ENCODE peak calls at places on chromosome 10, in ten cellular contexts. H, X, A, O, B, Q, E, L, S and Y are unnamed samples.

GRCh38 chr10:26486304-26486703 is 48.2 kb downstream of the APBB1IP start:
- DNase-seq in H (peak), X (peak), A (no peak), O (no peak), B (peak), Q (no peak), E (no peak), L (no peak), S (no peak), Y (peak)

GRCh38 chr10:122287584-122287983 is 16.5 kb downstream of the BTBD16 start:
- DNase-seq in H (no peak), X (no peak), A (peak), O (no peak), B (no peak), Q (no peak), E (no peak), L (no peak), S (no peak), Y (no peak)

GRCh38 chr10:48577158-48577557 is 27.7 kb downstream of the ARHGAP22 start:
- DNase-seq in H (no peak), X (no peak), A (no peak), O (no peak), B (no peak), Q (no peak), E (no peak), L (no peak), S (no peak), Y (no peak)

GRCh38 chr10:123144697-123145541 is 3.0 kb upstream of the HMX2 start:
- DNase-seq in H (no peak), X (peak), A (no peak), O (no peak), B (no peak), Q (no peak), E (no peak), L (no peak), S (no peak), Y (no peak)

GRCh38 chr10:86756511-86757109 is at the start of gene BMPR1A:
- DNase-seq in H (peak), X (peak), A (peak), O (peak), B (peak), Q (no peak), E (no peak), L (peak), S (no peak), Y (no peak)

GRCh38 chr10:132965411-132966057 is 23.2 kb upstream of the CFAP46 start:
- DNase-seq in H (no peak), X (no peak), A (no peak), O (no peak), B (no peak), Q (no peak), E (no peak), L (no peak), S (peak), Y (no peak)

GRCh38 chr10:4519691-4520402 is 306.2 kb upstream of the AKR1E2 start:
- DNase-seq in H (peak), X (no peak), A (peak), O (no peak), B (peak), Q (no peak), E (no peak), L (no peak), S (no peak), Y (no peak)

GRCh38 chr10:92573091-92573797 is 649 bp downstream of the IDE start:
- DNase-seq in H (peak), X (peak), A (peak), O (peak), B (no peak), Q (peak), E (no peak), L (no peak), S (peak), Y (no peak)

GRCh38 chr10:103660364-103661197 is 167.1 kb downstream of the NEURL1 start:
- DNase-seq in H (no peak), X (no peak), A (peak), O (peak), B (no peak), Q (no peak), E (no peak), L (no peak), S (peak), Y (no peak)

GRCh38 chr10:59079386-59080226 is 96.8 kb upstream of the PHYHIPL start:
- DNase-seq in H (peak), X (peak), A (peak), O (no peak), B (peak), Q (no peak), E (peak), L (no peak), S (peak), Y (peak)

GRCh38 chr10:101223274-101224059 is 5.8 kb downstream of the LBX1 start:
- DNase-seq in H (no peak), X (no peak), A (no peak), O (no peak), B (no peak), Q (no peak), E (no peak), L (no peak), S (no peak), Y (no peak)

DNA sequence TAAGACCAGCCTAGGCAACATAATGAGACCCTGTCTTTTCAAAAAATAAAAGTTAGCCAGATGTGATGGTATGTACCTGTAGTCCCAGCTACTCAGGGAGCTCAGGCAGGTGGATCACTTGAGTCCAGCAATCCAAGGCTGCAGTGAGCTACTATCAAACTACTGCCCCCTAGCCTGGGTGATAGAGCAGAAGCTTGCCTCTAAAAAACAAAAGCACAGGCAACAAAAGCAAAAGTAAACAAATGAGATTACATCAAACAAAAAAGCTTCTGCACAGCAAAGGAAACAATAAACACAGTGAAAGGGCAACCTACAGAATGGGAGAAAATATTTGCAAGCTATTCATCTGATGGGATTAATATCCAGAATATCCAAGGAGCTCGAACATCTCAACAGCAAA is 65.4 kb downstream of the FANK1 start:
- DNase-seq in H (no peak), X (peak), A (no peak), O (no peak), B (no peak), Q (no peak), E (no peak), L (no peak), S (no peak), Y (no peak)
- TF ChIP-seq CTCF in H (no peak), X (peak), A (peak), O (no peak), B (no peak), Q (no peak), E (peak), L (no peak), S (no peak), Y (no peak)

GRCh38 chr10:11402392-11402791 is 209.1 kb downstream of the USP6NL start:
- DNase-seq in H (no peak), X (no peak), A (no peak), O (no peak), B (no peak), Q (no peak), E (no peak), L (no peak), S (no peak), Y (no peak)

GRCh38 chr10:11403116-11403515 is 208.3 kb downstream of the USP6NL start:
- DNase-seq in H (no peak), X (no peak), A (no peak), O (no peak), B (no peak), Q (peak), E (no peak), L (no peak), S (no peak), Y (no peak)

GRCh38 chr10:11397980-11398580 is 213.4 kb downstream of the USP6NL start:
- DNase-seq in H (no peak), X (no peak), A (peak), O (no peak), B (no peak), Q (no peak), E (no peak), L (no peak), S (no peak), Y (no peak)

GRCh38 chr10:11404931-11405330 is 206.5 kb downstream of the USP6NL start:
- DNase-seq in H (no peak), X (no peak), A (peak), O (no peak), B (no peak), Q (no peak), E (no peak), L (no peak), S (no peak), Y (no peak)

GRCh38 chr10:11401314-11402222 is 209.9 kb downstream of the USP6NL start:
- DNase-seq in H (no peak), X (no peak), A (no peak), O (no peak), B (no peak), Q (no peak), E (no peak), L (no peak), S (no peak), Y (no peak)
- H3K4me3 ChIP-seq in H (no peak), X (no peak), A (no peak), O (no peak), B (no peak), Q (no peak), E (no peak), L (no peak), S (no peak), Y (no peak)

GRCh38 chr10:934746-935406 is 3.4 kb upstream of the LARP4B start:
- DNase-seq in H (no peak), X (no peak), A (no peak), O (no peak), B (no peak), Q (no peak), E (no peak), L (no peak), S (no peak), Y (no peak)
- TF ChIP-seq CTCF in H (no peak), X (no peak), A (no peak), O (no peak), B (no peak), Q (no peak), E (no peak), L (no peak), S (no peak), Y (no peak)

DNA sequence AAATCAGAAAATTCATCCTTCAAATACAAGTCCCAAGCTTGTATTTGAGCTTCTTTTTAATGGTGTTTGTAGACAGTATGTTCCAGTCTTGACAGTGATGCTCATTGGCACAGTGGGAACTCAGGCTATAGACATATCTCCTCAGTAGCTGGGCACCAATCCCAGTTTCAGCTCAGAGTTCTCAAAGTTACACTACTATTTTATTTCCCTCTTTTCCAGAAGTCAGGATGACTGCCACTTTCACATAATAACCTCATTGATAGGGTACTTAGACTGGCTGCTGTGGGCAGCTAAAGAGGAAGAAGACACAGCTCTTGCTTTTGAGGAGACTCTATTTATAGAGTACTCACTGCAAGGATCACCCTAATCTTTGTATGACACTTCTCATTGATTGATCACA is 2.4 kb downstream of the GBF1 start:
- DNase-seq in H (no peak), X (no peak), A (peak), O (no peak), B (no peak), Q (no peak), E (no peak), L (no peak), S (no peak), Y (no peak)
- H3K4me3 ChIP-seq in H (no peak), X (peak), A (no peak), O (no peak), B (no peak), Q (no peak), E (no peak), L (no peak), S (no peak), Y (no peak)

GRCh38 chr10:60732240-60733188 is 45.8 kb upstream of the CDK1 start:
- DNase-seq in H (peak), X (peak), A (no peak), O (peak), B (no peak), Q (peak), E (no peak), L (peak), S (no peak), Y (no peak)

GRCh38 chr10:60734226-60734625 is 44.1 kb upstream of the CDK1 start:
- DNase-seq in H (no peak), X (no peak), A (no peak), O (no peak), B (no peak), Q (no peak), E (no peak), L (no peak), S (no peak), Y (no peak)

GRCh38 chr10:60735244-60735643 is 43.0 kb upstream of the CDK1 start:
- DNase-seq in H (no peak), X (peak), A (no peak), O (no peak), B (no peak), Q (peak), E (no peak), L (no peak), S (no peak), Y (no peak)

GRCh38 chr10:60733826-60734225 is 44.5 kb upstream of the CDK1 start:
- DNase-seq in H (no peak), X (peak), A (no peak), O (no peak), B (no peak), Q (no peak), E (no peak), L (no peak), S (no peak), Y (no peak)

GRCh38 chr10:60733189-60733815 is 45.0 kb upstream of the CDK1 start:
- DNase-seq in H (peak), X (peak), A (no peak), O (peak), B (no peak), Q (peak), E (peak), L (peak), S (no peak), Y (no peak)
- TF ChIP-seq CTCF in H (peak), X (peak), A (peak), O (peak), B (no peak), Q (peak), E (peak), L (peak), S (peak), Y (peak)

DNA sequence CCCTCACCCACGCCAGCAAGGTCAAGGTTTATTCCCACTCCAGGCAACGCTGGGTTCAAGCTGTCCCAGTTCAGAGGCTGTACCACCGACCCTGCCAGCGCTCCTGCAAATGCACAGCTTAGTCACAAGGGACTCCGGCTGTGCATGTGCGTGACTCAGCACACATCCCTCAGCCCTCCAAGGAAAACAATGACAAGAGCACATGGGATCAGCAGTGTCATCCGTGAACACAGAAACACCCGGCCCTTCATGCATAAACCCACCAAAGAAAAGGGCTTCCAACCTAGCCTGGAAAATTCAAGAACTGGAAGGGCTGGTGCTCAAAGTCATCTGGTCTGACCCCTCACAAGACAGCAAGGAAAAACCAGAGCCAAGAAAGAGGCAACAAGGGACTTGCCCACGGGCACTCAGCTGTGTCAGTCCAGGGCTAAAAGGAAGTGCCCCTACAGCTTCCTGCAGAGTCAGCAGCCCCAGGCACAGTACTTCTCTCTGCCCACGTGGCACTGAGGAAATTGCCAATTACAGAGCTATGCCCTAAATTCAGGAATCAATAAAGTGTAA is 106.1 kb downstream of the KCNMA1 start:
- DNase-seq in H (peak), X (peak), A (peak), O (no peak), B (no peak), Q (no peak), E (peak), L (no peak), S (peak), Y (peak)
- H3K4me3 ChIP-seq in H (no peak), X (peak), A (no peak), O (no peak), B (no peak), Q (no peak), E (no peak), L (no peak), S (no peak), Y (no peak)

GRCh38 chr10:44628921-44629320 is 244.0 kb upstream of the CXCL12 start:
- DNase-seq in H (peak), X (peak), A (peak), O (no peak), B (peak), Q (no peak), E (no peak), L (no peak), S (no peak), Y (peak)

DNA sequence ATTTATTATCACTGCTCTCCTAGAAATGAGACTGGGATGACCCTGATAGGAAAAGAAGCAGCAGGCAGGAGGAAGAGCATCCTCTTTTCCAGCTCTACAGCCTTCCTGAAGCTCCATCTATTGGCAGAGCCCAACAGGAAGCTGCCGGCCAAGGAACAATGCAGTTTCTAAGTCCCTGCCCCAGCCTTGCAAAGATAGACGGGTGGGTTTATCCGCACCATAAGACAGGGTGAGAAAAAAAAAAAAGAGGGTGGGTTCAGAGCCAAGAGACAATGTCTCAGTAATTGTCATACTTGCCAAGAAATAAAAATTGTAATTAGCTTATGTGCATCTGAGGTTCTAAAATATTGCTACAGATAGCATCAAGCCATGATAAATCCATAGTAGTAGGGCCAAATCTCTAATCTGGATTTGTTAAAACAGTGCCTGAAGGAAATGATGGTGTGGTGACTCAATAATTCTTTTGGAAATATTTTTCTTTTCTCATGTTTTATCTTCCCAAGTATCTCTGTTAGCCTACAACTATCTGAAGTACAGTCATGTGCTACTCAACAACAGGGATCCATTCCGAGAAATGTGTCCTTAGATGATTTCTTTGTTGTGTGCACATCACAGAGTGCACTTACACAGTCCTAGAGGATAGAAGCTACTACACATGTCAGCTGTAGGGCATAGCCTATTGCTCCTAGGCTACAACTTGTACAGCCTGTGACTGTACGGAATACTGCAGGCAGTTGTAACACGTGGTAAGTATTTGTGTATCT is 242.9 kb upstream of the CXCL12 start:
- DNase-seq in H (no peak), X (peak), A (peak), O (no peak), B (peak), Q (no peak), E (no peak), L (no peak), S (no peak), Y (no peak)
- TF ChIP-seq CTCF in H (no peak), X (no peak), A (peak), O (no peak), B (peak), Q (no peak), E (no peak), L (no peak), S (no peak), Y (no peak)

DNA sequence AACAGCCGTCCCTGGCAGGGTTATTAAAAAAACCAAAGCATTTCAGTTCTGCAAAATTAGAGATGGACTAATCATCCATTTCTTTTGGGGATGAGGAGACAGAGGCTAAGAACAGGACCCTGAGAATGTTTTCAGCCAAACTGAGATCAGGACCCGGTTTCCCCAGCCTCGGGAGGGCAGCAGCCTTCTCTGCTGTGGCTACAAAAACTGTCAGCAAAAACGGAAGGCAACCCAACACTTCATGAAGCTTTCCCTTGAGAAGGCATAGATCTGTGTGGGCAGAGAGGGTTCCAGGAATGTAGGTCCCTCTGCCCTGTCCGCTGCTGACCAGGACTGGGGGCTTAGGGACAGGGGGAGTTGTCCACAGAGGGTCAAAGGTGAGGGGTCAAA is 313.5 kb downstream of the TCERG1L start:
- DNase-seq in H (no peak), X (no peak), A (no peak), O (no peak), B (no peak), Q (no peak), E (no peak), L (no peak), S (no peak), Y (no peak)
- H3K4me3 ChIP-seq in H (no peak), X (no peak), A (no peak), O (no peak), B (no peak), Q (no peak), E (no peak), L (no peak), S (no peak), Y (no peak)

GRCh38 chr10:97358349-97358748 is 23.8 kb upstream of the FRAT2 start:
- DNase-seq in H (no peak), X (no peak), A (no peak), O (no peak), B (no peak), Q (no peak), E (no peak), L (no peak), S (no peak), Y (no peak)

GRCh38 chr10:97356318-97356914 is 21.9 kb upstream of the FRAT2 start:
- DNase-seq in H (no peak), X (no peak), A (no peak), O (no peak), B (no peak), Q (no peak), E (no peak), L (no peak), S (peak), Y (no peak)

GRCh38 chr10:97356918-97357317 is 22.4 kb upstream of the FRAT2 start:
- DNase-seq in H (no peak), X (no peak), A (no peak), O (no peak), B (no peak), Q (no peak), E (no peak), L (no peak), S (no peak), Y (no peak)

GRCh38 chr10:97353945-97354344 is 19.4 kb upstream of the FRAT2 start:
- DNase-seq in H (no peak), X (no peak), A (no peak), O (no peak), B (no peak), Q (no peak), E (no peak), L (no peak), S (no peak), Y (no peak)

DNA sequence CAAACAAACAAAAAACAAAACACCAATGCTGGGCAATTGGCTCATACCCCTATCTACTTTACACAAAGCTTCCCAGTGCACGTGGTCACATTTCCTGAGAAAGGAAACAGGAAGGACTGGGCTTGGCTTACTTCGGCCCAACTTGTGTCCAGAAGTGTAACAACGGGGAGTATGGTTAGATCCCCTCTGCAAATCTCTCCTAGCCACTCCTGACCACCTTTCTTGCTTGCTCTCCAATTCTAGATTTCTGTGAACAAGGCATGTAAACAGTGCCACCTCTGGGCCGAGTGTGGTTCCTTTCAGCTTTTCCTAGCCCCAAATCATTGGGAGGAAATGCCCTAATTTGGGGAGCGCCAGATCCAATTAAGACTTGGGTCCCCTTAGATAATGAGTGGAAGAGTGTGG is 21.0 kb upstream of the FRAT2 start:
- DNase-seq in H (peak), X (no peak), A (peak), O (peak), B (no peak), Q (peak), E (no peak), L (no peak), S (peak), Y (no peak)
- TF ChIP-seq CTCF in H (peak), X (peak), A (peak), O (peak), B (peak), Q (peak), E (peak), L (no peak), S (peak), Y (peak)